ENCODE peak calls at places on chromosomes 7 and 10, in eight cellular contexts. One of them, this sample, is unnamed.

GRCh38 chr7:101650579-101651081 is 21.5 kb upstream of the MYL10 start:
- DNase-seq in mammary epithelial cell: no peak
- DNase-seq in foreskin keratinocyte: no peak
- DNase-seq in fibroblast of pulmonary artery: no peak
- DNase-seq in A549: no peak
- DNase-seq in cardiac fibroblast: no peak
- DNase-seq in lower leg skin: no peak
- DNase-seq in Calu3: no peak
- DNase-seq in this sample: no peak

GRCh38 chr10:5343979-5344378 is 20.8 kb upstream of the UCN3 start:
- DNase-seq in lower leg skin: no peak
- DNase-seq in foreskin keratinocyte: no peak
- DNase-seq in mammary epithelial cell: no peak
- DNase-seq in fibroblast of pulmonary artery: no peak
- DNase-seq in cardiac fibroblast: no peak
- DNase-seq in A549: no peak
- DNase-seq in Calu3: no peak
- DNase-seq in this sample: no peak

GRCh38 chr10:56782503-56782902 is 421.4 kb upstream of the ZWINT start:
- DNase-seq in Calu3: no peak
- DNase-seq in foreskin keratinocyte: no peak
- DNase-seq in cardiac fibroblast: no peak
- DNase-seq in lower leg skin: no peak
- DNase-seq in fibroblast of pulmonary artery: no peak
- DNase-seq in A549: no peak
- DNase-seq in mammary epithelial cell: no peak
- DNase-seq in this sample: no peak

GRCh38 chr10:4947039-4947634 is 16.1 kb upstream of the AKR1C1 start:
- DNase-seq in A549: peak; percentile 49
- DNase-seq in lower leg skin: no peak
- DNase-seq in cardiac fibroblast: peak; percentile 69
- DNase-seq in mammary epithelial cell: no peak
- DNase-seq in Calu3: no peak
- DNase-seq in foreskin keratinocyte: no peak
- DNase-seq in fibroblast of pulmonary artery: peak; percentile 50
- DNase-seq in this sample: no peak

GRCh38 chr7:17679427-17679826 is 260.9 kb downstream of the SNX13 start:
- DNase-seq in Calu3: no peak
- DNase-seq in lower leg skin: peak; percentile 90
- DNase-seq in fibroblast of pulmonary artery: peak; percentile 64
- DNase-seq in cardiac fibroblast: peak; percentile 87
- DNase-seq in mammary epithelial cell: no peak
- DNase-seq in A549: peak; percentile 37
- DNase-seq in foreskin keratinocyte: peak; percentile 46
- DNase-seq in this sample: no peak

GRCh38 chr7:137975223-137975622 is 26.7 kb downstream of the CREB3L2 start:
- DNase-seq in foreskin keratinocyte: no peak
- DNase-seq in cardiac fibroblast: peak; percentile 71
- DNase-seq in Calu3: no peak
- DNase-seq in mammary epithelial cell: no peak
- DNase-seq in A549: no peak
- DNase-seq in lower leg skin: no peak
- DNase-seq in fibroblast of pulmonary artery: peak; percentile 52
- DNase-seq in this sample: no peak

GRCh38 chr7:69364814-69365587 is 233.3 kb upstream of the AUTS2 start:
- DNase-seq in Calu3: no peak
- DNase-seq in cardiac fibroblast: no peak
- DNase-seq in mammary epithelial cell: no peak
- DNase-seq in A549: no peak
- DNase-seq in foreskin keratinocyte: no peak
- DNase-seq in lower leg skin: no peak
- DNase-seq in fibroblast of pulmonary artery: no peak
- DNase-seq in this sample: no peak

GRCh38 chr7:102287465-102288146 is 938 bp downstream of the SH2B2 start:
- DNase-seq in foreskin keratinocyte: no peak
- DNase-seq in A549: peak; percentile 31
- DNase-seq in cardiac fibroblast: no peak
- DNase-seq in lower leg skin: no peak
- DNase-seq in Calu3: no peak
- DNase-seq in mammary epithelial cell: peak; percentile 11
- DNase-seq in fibroblast of pulmonary artery: no peak
- DNase-seq in this sample: no peak

GRCh38 chr10:33117816-33118215 is 159.8 kb upstream of the ITGB1 start:
- DNase-seq in lower leg skin: peak; percentile 87
- DNase-seq in foreskin keratinocyte: no peak
- DNase-seq in mammary epithelial cell: no peak
- DNase-seq in cardiac fibroblast: no peak
- DNase-seq in A549: no peak
- DNase-seq in fibroblast of pulmonary artery: no peak
- DNase-seq in Calu3: no peak
- DNase-seq in this sample: no peak

GRCh38 chr7:94089806-94090205 is 85.7 kb upstream of the BET1 start:
- DNase-seq in fibroblast of pulmonary artery: no peak
- DNase-seq in foreskin keratinocyte: no peak
- DNase-seq in cardiac fibroblast: no peak
- DNase-seq in Calu3: no peak
- DNase-seq in lower leg skin: no peak
- DNase-seq in mammary epithelial cell: no peak
- DNase-seq in A549: no peak
- DNase-seq in this sample: no peak

GRCh38 chr10:104327745-104328635 is 10.3 kb downstream of the ITPRIP start:
- DNase-seq in cardiac fibroblast: peak; percentile 86
- DNase-seq in lower leg skin: peak; percentile 88
- DNase-seq in A549: peak; percentile 35
- DNase-seq in fibroblast of pulmonary artery: peak; percentile 87
- DNase-seq in mammary epithelial cell: peak; percentile 96
- DNase-seq in foreskin keratinocyte: peak; percentile 84
- DNase-seq in Calu3: no peak
- DNase-seq in this sample: no peak

GRCh38 chr7:35513828-35514227 is 181.1 kb downstream of the HERPUD2 start:
- DNase-seq in foreskin keratinocyte: no peak
- DNase-seq in Calu3: no peak
- DNase-seq in lower leg skin: no peak
- DNase-seq in fibroblast of pulmonary artery: no peak
- DNase-seq in cardiac fibroblast: no peak
- DNase-seq in A549: no peak
- DNase-seq in mammary epithelial cell: no peak
- DNase-seq in this sample: no peak

GRCh38 chr10:23291551-23292334 is 52.9 kb downstream of the C10orf67 start:
- DNase-seq in fibroblast of pulmonary artery: no peak
- DNase-seq in foreskin keratinocyte: no peak
- DNase-seq in Calu3: no peak
- DNase-seq in cardiac fibroblast: no peak
- DNase-seq in mammary epithelial cell: no peak
- DNase-seq in lower leg skin: no peak
- DNase-seq in A549: no peak
- DNase-seq in this sample: no peak

GRCh38 chr10:23293145-23293724 is 51.4 kb downstream of the C10orf67 start:
- DNase-seq in Calu3: peak; percentile 68
- DNase-seq in fibroblast of pulmonary artery: peak; percentile 45
- DNase-seq in lower leg skin: no peak
- DNase-seq in mammary epithelial cell: peak; percentile 20
- DNase-seq in cardiac fibroblast: peak; percentile 40
- DNase-seq in foreskin keratinocyte: peak; percentile 36
- DNase-seq in A549: peak; percentile 44
- DNase-seq in this sample: no peak

GRCh38 chr10:23293973-23294372 is 50.6 kb downstream of the C10orf67 start:
- DNase-seq in cardiac fibroblast: no peak
- DNase-seq in fibroblast of pulmonary artery: no peak
- DNase-seq in lower leg skin: no peak
- DNase-seq in A549: no peak
- DNase-seq in Calu3: no peak
- DNase-seq in mammary epithelial cell: no peak
- DNase-seq in foreskin keratinocyte: no peak
- DNase-seq in this sample: no peak

DNA sequence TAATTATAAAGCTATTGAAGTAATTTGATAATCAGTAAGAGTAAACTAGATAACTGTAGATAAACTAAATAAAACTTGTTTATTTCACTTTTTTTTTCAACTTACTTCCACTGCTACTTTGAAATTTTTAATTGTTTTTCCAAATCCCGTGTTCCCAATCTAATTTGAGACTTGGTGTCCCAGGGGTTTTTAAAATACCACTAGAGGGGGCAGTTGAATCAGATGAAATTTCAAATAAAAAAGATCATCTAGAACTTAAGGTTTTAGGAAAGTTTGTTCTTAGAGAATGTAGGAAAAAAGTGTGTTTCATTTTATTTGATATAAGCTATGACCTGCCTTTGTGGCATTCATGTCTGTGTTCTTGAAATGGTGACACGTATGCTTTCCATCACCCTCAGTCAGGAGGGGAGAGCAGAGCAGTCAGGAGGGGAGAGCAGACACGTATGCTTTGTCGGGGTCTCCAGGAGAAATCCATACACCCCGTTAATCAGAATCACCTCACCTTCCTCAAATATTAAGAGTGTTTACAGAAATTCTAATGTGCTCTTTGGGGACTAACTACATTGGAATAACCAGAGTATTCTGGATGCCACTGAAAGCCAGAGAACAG is 49.9 kb downstream of the C10orf67 start:
- DNase-seq in cardiac fibroblast: peak; percentile 46
- DNase-seq in fibroblast of pulmonary artery: peak; percentile 30
- DNase-seq in Calu3: no peak
- DNase-seq in foreskin keratinocyte: no peak
- DNase-seq in lower leg skin: no peak
- DNase-seq in A549: no peak
- DNase-seq in mammary epithelial cell: no peak
- DNase-seq in this sample: no peak
- TF ChIP-seq CTCF in cardiac fibroblast: peak; percentile 42
- TF ChIP-seq CTCF in fibroblast of pulmonary artery: peak; percentile 58
- TF ChIP-seq CTCF in Calu3: peak; percentile 37
- TF ChIP-seq CTCF in foreskin keratinocyte: peak; percentile 72
- TF ChIP-seq CTCF in lower leg skin: no peak
- TF ChIP-seq CTCF in A549: peak; percentile 53
- TF ChIP-seq CTCF in mammary epithelial cell: peak; percentile 38
- TF ChIP-seq CTCF in this sample: peak; percentile 46

GRCh38 chr10:28411648-28412047 is 108.8 kb upstream of the MPP7 start:
- DNase-seq in cardiac fibroblast: peak; percentile 27
- DNase-seq in Calu3: no peak
- DNase-seq in lower leg skin: no peak
- DNase-seq in fibroblast of pulmonary artery: no peak
- DNase-seq in mammary epithelial cell: peak; percentile 76
- DNase-seq in foreskin keratinocyte: peak; percentile 64
- DNase-seq in A549: peak; percentile 40
- DNase-seq in this sample: no peak

GRCh38 chr10:28411136-28411460 is 108.2 kb upstream of the MPP7 start:
- DNase-seq in lower leg skin: no peak
- DNase-seq in fibroblast of pulmonary artery: no peak
- DNase-seq in mammary epithelial cell: no peak
- DNase-seq in Calu3: no peak
- DNase-seq in cardiac fibroblast: no peak
- DNase-seq in foreskin keratinocyte: no peak
- DNase-seq in A549: peak; percentile 15
- DNase-seq in this sample: no peak

GRCh38 chr10:28408237-28408777 is 105.4 kb upstream of the MPP7 start:
- DNase-seq in fibroblast of pulmonary artery: no peak
- DNase-seq in A549: no peak
- DNase-seq in foreskin keratinocyte: no peak
- DNase-seq in Calu3: no peak
- DNase-seq in cardiac fibroblast: no peak
- DNase-seq in mammary epithelial cell: no peak
- DNase-seq in lower leg skin: no peak
- DNase-seq in this sample: no peak

DNA sequence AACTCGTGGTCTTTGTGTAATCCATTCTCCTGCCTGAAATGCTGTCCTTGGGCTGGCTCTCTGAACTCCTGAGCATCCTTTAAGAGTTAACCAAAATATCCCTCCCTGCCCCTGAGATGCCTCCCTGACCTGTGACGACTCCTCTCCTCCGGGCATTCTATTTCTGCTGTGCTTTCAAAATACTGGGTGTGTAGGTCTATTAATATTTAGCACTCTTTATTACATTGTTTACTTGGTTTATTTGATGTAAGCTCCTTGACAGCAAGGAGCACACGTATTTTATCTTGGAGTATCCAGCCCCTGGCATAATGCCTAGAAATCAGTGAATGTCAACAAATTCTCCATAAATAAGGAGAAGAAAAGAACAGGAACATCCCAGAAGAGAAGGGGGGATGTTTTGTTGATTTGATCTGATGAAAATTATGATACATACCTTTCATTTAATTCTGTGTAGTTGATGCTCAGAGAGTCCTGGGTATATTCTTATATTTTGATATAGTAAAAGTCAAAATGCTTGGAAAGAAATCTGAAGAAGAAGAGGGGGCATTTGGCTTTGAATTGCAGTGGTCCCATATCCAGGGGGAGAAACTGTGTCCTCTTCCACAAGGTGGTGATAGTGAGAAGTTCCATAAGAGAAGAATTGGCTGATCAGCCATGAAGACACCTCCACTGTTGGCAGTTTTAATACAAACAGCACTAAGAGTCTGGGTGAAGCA is 107.7 kb upstream of the MPP7 start:
- DNase-seq in mammary epithelial cell: no peak
- DNase-seq in cardiac fibroblast: no peak
- DNase-seq in fibroblast of pulmonary artery: peak; percentile 13
- DNase-seq in Calu3: no peak
- DNase-seq in A549: peak; percentile 65
- DNase-seq in lower leg skin: no peak
- DNase-seq in foreskin keratinocyte: no peak
- DNase-seq in this sample: no peak
- TF ChIP-seq CTCF in mammary epithelial cell: no peak
- TF ChIP-seq CTCF in cardiac fibroblast: peak; percentile 21
- TF ChIP-seq CTCF in fibroblast of pulmonary artery: peak; percentile 12
- TF ChIP-seq CTCF in Calu3: no peak
- TF ChIP-seq CTCF in A549: no peak
- TF ChIP-seq CTCF in lower leg skin: no peak
- TF ChIP-seq CTCF in foreskin keratinocyte: peak; percentile 34
- TF ChIP-seq CTCF in this sample: no peak

GRCh38 chr10:23035569-23035968 is 59.8 kb upstream of the MSRB2 start:
- DNase-seq in foreskin keratinocyte: peak; percentile 4
- DNase-seq in Calu3: peak; percentile 24
- DNase-seq in cardiac fibroblast: peak; percentile 13
- DNase-seq in A549: peak; percentile 26
- DNase-seq in fibroblast of pulmonary artery: no peak
- DNase-seq in mammary epithelial cell: peak; percentile 2
- DNase-seq in lower leg skin: no peak
- DNase-seq in this sample: no peak
- TF ChIP-seq CTCF in foreskin keratinocyte: peak; percentile 40
- TF ChIP-seq CTCF in Calu3: peak; percentile 41
- TF ChIP-seq CTCF in cardiac fibroblast: peak; percentile 35
- TF ChIP-seq CTCF in A549: no peak
- TF ChIP-seq CTCF in fibroblast of pulmonary artery: peak; percentile 36
- TF ChIP-seq CTCF in mammary epithelial cell: peak; percentile 32
- TF ChIP-seq CTCF in lower leg skin: no peak
- TF ChIP-seq CTCF in this sample: peak; percentile 34

DNA sequence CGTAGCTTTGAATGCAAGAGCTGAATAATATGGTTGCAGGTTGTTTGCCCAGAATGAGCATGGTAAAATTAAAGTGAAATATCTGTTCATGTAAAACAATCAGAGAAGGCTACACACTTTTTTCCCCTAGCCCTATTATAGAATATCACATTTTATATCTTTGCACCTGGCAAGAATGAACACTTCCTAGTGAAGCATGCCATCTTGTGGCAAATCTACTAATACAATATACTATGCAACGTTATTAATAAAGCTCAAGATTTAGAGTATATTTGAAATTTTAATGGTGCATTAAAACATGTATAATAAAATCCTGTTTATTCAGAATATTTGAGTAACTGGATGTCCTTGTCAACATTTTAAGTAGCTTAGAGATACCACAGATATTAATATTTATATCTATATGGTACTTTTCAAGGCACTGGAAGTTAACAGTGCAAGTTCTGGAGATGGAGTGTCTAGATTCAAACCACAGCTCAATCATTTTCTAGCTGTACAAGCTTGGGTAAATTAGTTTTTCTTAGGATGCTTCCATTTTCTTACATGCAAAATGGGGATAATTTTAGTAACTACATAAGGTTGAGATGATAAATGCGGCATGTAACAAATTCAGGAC is 643.1 kb upstream of the SEMA3D start:
- DNase-seq in cardiac fibroblast: peak; percentile 22
- DNase-seq in mammary epithelial cell: no peak
- DNase-seq in lower leg skin: no peak
- DNase-seq in A549: peak; percentile 27
- DNase-seq in fibroblast of pulmonary artery: peak; percentile 46
- DNase-seq in Calu3: no peak
- DNase-seq in foreskin keratinocyte: peak; percentile 16
- DNase-seq in this sample: no peak
- TF ChIP-seq CTCF in cardiac fibroblast: peak; percentile 10
- TF ChIP-seq CTCF in mammary epithelial cell: peak; percentile 14
- TF ChIP-seq CTCF in lower leg skin: no peak
- TF ChIP-seq CTCF in A549: peak; percentile 78
- TF ChIP-seq CTCF in fibroblast of pulmonary artery: peak; percentile 42
- TF ChIP-seq CTCF in Calu3: no peak
- TF ChIP-seq CTCF in foreskin keratinocyte: peak; percentile 67
- TF ChIP-seq CTCF in this sample: peak; percentile 33